ENCODE peak calls at places on chromosomes 13 and 19, in nine cellular contexts. V, G, U, Z, M, O, K, T and B are unnamed samples.

GRCh38 chr13:44303681-44304432 is 69.8 kb upstream of the SERP2 start:
- DNase-seq in V (no peak), G (no peak), U (peak; percentile 87), Z (no peak), M (no peak), O (no peak), K (no peak), T (no peak), B (no peak)

GRCh38 chr19:11736696-11737095 is 2.0 kb downstream of the ZNF823 start:
- DNase-seq in V (no peak), G (peak; percentile 38), U (peak; percentile 19), Z (no peak), M (peak; percentile 10), O (no peak), K (no peak), T (no peak), B (peak; percentile 47)

GRCh38 chr19:47187023-47187655 is 43.9 kb downstream of the BBC3 start:
- DNase-seq in V (no peak), G (no peak), U (no peak), Z (no peak), M (no peak), O (no peak), K (no peak), T (no peak), B (peak; percentile 29)

GRCh38 chr13:25973576-25973975 is 78.2 kb downstream of the SHISA2 start:
- DNase-seq in V (no peak), G (no peak), U (no peak), Z (no peak), M (no peak), O (no peak), K (no peak), T (no peak), B (no peak)

GRCh38 chr19:55103190-55103589 is 14.2 kb downstream of the PPP1R12C start:
- DNase-seq in V (no peak), G (no peak), U (no peak), Z (no peak), M (no peak), O (no peak), K (no peak), T (no peak), B (no peak)

GRCh38 chr19:6276447-6276846 is 3.3 kb downstream of the MLLT1 start:
- DNase-seq in V (no peak), G (peak; percentile 96), U (peak; percentile 80), Z (peak; percentile 50), M (peak; percentile 75), O (no peak), K (no peak), T (no peak), B (no peak)

GRCh38 chr13:21733475-21734311 is 62.8 kb downstream of the FGF9 start:
- DNase-seq in V (no peak), G (no peak), U (no peak), Z (no peak), M (no peak), O (no peak), K (no peak), T (no peak), B (no peak)

GRCh38 chr13:20174656-20175405 is 14.0 kb upstream of the GJA3 start:
- DNase-seq in V (no peak), G (peak; percentile 86), U (peak; percentile 76), Z (peak; percentile 38), M (peak; percentile 76), O (peak; percentile 69), K (peak; percentile 89), T (no peak), B (peak; percentile 71)

GRCh38 chr19:3784607-3785463 is 1.3 kb downstream of the MATK start:
- DNase-seq in V (no peak), G (no peak), U (no peak), Z (no peak), M (no peak), O (peak; percentile 41), K (no peak), T (peak; percentile 56), B (no peak)

GRCh38 chr19:3785464-3785937 is 680 bp downstream of the MATK start:
- DNase-seq in V (peak; percentile 58), G (no peak), U (no peak), Z (no peak), M (no peak), O (no peak), K (no peak), T (no peak), B (no peak)

GRCh38 chr19:3782903-3783302 is 3.3 kb downstream of the MATK start:
- DNase-seq in V (no peak), G (no peak), U (no peak), Z (no peak), M (no peak), O (no peak), K (no peak), T (no peak), B (no peak)

GRCh38 chr19:3782330-3782729 is 3.9 kb downstream of the MATK start:
- DNase-seq in V (no peak), G (no peak), U (no peak), Z (no peak), M (no peak), O (no peak), K (no peak), T (no peak), B (no peak)

DNA sequence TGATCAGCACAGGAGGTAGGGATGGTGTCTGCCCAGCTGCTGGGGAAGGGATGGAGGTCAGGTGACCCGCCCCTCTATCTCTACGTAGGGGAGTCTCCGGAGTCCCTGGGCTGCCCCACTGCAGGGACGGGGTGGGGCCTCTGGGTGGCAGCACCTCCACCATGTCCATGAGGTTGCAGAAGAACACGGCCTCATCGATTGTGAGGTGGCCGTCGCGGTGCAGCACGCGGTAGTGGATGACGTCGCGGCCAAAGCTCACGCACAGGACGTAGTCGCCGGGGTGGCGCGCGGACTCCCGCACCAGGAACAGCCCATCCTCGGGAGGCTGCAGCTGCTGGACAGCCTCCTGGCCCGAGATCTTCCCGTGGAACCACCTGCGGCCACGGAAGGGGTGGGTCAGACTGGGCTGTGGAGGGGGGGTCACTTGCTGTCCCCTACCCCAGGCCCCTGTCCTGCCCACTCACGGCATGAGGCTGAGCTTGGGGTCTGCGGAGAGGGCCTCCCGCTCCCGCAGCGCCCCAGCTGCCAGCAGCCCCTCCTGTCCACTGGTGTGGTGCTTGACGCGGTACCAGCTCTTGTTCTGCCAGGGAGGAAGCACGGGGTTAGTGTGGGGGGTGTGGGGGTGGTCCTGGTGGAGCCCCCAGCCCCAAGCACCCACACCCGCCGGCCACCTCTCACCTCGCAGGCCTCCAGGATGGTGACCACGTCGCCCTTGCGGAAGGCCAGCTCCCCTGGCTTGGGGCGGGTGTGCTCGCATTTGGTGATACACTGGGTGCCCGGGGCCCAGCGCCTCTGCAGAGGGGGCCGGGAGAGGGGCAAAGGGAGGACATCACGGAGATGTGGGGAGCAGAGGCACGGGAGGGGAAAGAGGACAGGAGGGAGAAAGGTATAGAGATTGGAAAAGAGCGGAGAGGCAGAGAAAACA is 2.3 kb downstream of the MATK start:
- DNase-seq in V (no peak), G (no peak), U (no peak), Z (no peak), M (no peak), O (no peak), K (no peak), T (peak; percentile 79), B (no peak)
- TF ChIP-seq CTCF in V (peak; percentile 7), G (no peak), U (no peak), Z (no peak), M (no peak), O (no peak), K (peak; percentile 24), T (peak; percentile 87), B (no peak)

GRCh38 chr13:35716186-35716585 is 239.7 kb upstream of the MAB21L1 start:
- DNase-seq in V (no peak), G (peak; percentile 91), U (peak; percentile 40), Z (no peak), M (no peak), O (no peak), K (no peak), T (no peak), B (no peak)
- TF ChIP-seq CTCF in V (no peak), G (no peak), U (no peak), Z (no peak), M (no peak), O (no peak), K (no peak), T (no peak), B (no peak)

GRCh38 chr13:76885203-76886004 is 801 bp downstream of the KCTD12 start:
- DNase-seq in V (peak; percentile 64), G (peak; percentile 66), U (peak; percentile 77), Z (no peak), M (no peak), O (peak; percentile 19), K (peak; percentile 33), T (peak; percentile 75), B (peak; percentile 73)
- TF ChIP-seq CTCF in V (peak; percentile 27), G (peak; percentile 48), U (peak; percentile 31), Z (no peak), M (peak; percentile 43), O (peak; percentile 19), K (peak; percentile 28), T (no peak), B (peak; percentile 43)

GRCh38 chr13:98483636-98484288 is 93.1 kb downstream of the STK24 start:
- DNase-seq in V (no peak), G (peak; percentile 25), U (no peak), Z (no peak), M (no peak), O (no peak), K (no peak), T (no peak), B (no peak)

GRCh38 chr13:98484289-98485219 is 92.4 kb downstream of the STK24 start:
- DNase-seq in V (no peak), G (peak; percentile 94), U (peak; percentile 77), Z (peak; percentile 87), M (peak; percentile 88), O (peak; percentile 91), K (no peak), T (peak; percentile 73), B (peak; percentile 59)

GRCh38 chr13:98481511-98481951 is 95.4 kb downstream of the STK24 start:
- DNase-seq in V (no peak), G (no peak), U (no peak), Z (no peak), M (no peak), O (no peak), K (no peak), T (no peak), B (no peak)

GRCh38 chr13:98480915-98481510 is 95.9 kb downstream of the STK24 start:
- DNase-seq in V (no peak), G (peak; percentile 25), U (no peak), Z (no peak), M (no peak), O (no peak), K (no peak), T (no peak), B (peak; percentile 75)

DNA sequence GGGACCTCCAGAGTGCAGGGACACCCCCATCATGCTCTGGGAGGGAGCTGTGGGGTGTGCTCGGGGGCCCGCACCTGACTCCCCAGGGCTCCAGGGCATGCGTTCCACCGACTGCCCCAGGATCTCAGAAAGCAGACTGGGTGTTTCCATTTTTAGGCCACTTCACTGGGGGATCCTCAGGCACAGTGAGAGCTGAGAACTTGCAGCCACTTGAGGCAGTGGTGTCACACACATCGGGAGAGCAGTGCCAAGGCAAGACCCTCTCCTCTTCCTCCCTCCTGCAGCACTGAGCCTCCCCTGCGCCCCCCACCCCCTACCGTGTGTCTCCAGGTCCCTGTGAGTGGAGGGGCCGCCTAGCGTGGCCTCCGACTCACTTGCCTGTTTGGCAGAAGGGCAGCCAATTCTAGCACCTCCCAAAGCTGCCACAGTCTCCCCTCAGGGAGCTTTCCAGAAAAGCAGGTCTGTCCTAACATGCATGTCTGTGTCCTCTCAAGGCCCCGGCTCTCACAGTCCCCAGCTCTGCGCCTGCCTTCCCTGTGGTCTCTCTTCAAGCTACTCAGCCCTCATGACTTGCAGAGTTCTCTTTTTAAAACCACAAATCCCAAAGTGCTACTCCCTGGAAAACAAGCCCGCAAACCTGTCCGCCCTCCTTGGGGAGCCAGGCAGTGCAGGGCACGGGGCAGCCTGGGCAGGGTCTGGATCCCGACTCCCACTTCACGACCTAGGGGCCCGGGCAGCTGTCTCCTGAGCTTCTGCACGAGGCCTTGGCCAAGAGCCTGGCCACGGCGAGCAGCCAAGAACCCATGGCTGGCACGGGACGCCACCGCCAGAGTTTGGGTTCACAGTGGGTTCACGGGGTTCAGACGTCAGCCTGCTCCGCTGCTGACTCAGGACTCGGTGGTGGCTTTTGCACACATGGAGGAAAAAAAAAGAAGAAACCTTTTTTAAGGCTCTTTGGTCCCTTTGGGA is 94.1 kb downstream of the STK24 start:
- DNase-seq in V (no peak), G (peak; percentile 86), U (no peak), Z (no peak), M (no peak), O (no peak), K (no peak), T (no peak), B (peak; percentile 46)
- TF ChIP-seq CTCF in V (no peak), G (peak; percentile 27), U (no peak), Z (peak; percentile 16), M (peak; percentile 21), O (no peak), K (no peak), T (peak; percentile 71), B (peak; percentile 9)